ENCODE peak calls at places on chromosomes 3 and 15, in ten cellular contexts. C is uterus, N is heart left ventricle, S is A549, W is adrenal gland, A is ovary, V is tibial nerve, H is transverse colon, L is stomach, T is gastrocnemius medialis. G is an unnamed sample.

GRCh38 chr3:94249491-94250079 is 186.7 kb downstream of the NSUN3 start:
- DNase-seq in C (peak; percentile 31), N (peak; percentile 28), S (peak; percentile 63), W (peak; percentile 67), A (peak; percentile 24), V (peak; percentile 34), H (peak; percentile 74), L (peak; percentile 75), T (no peak), G (no peak)

GRCh38 chr15:63476229-63476632 is 28.2 kb upstream of the USP3 start:
- DNase-seq in C (no peak), N (no peak), S (peak; percentile 98), W (no peak), A (no peak), V (no peak), H (no peak), L (no peak), T (no peak), G (no peak)

GRCh38 chr15:81760686-81761085 is 285.1 kb downstream of the MEX3B start:
- DNase-seq in C (no peak), N (no peak), S (no peak), W (no peak), A (no peak), V (no peak), H (no peak), L (no peak), T (no peak), G (no peak)

GRCh38 chr15:52527196-52527897 is 1.3 kb downstream of the MYO5A start:
- DNase-seq in C (no peak), N (no peak), S (no peak), W (no peak), A (no peak), V (no peak), H (no peak), L (no peak), T (no peak), G (no peak)

GRCh38 chr3:129344540-129345220 is 66.0 kb downstream of the HMCES start:
- DNase-seq in C (no peak), N (no peak), S (no peak), W (no peak), A (no peak), V (no peak), H (no peak), L (no peak), T (no peak), G (no peak)

GRCh38 chr3:155585384-155585783 is 159.5 kb downstream of the PLCH1 start:
- DNase-seq in C (no peak), N (no peak), S (no peak), W (no peak), A (no peak), V (no peak), H (no peak), L (no peak), T (no peak), G (no peak)

GRCh38 chr15:67192185-67192584 is 62.3 kb downstream of the AAGAB start:
- DNase-seq in C (no peak), N (no peak), S (no peak), W (no peak), A (no peak), V (no peak), H (no peak), L (no peak), T (no peak), G (no peak)

GRCh38 chr15:45254405-45255293 is 2.6 kb downstream of the SLC28A2 start:
- DNase-seq in C (no peak), N (no peak), S (peak; percentile 30), W (no peak), A (no peak), V (no peak), H (no peak), L (no peak), T (no peak), G (no peak)

GRCh38 chr15:65307978-65308377 is 3.5 kb downstream of the RNU5B-1 start:
- DNase-seq in C (no peak), N (no peak), S (no peak), W (no peak), A (no peak), V (no peak), H (no peak), L (no peak), T (no peak), G (no peak)

GRCh38 chr15:45401665-45402161 is 23.4 kb upstream of the GATM start:
- DNase-seq in C (no peak), N (peak; percentile 10), S (no peak), W (no peak), A (no peak), V (no peak), H (peak; percentile 16), L (no peak), T (no peak), G (no peak)

GRCh38 chr3:111956995-111957736 is 21.7 kb upstream of the ABHD10 start:
- DNase-seq in C (no peak), N (no peak), S (no peak), W (no peak), A (no peak), V (no peak), H (no peak), L (no peak), T (no peak), G (no peak)

GRCh38 chr3:149547954-149548728 is 73.6 kb downstream of the TM4SF4 start:
- DNase-seq in C (peak; percentile 73), N (peak; percentile 32), S (peak; percentile 95), W (peak; percentile 78), A (peak; percentile 60), V (no peak), H (peak; percentile 51), L (peak; percentile 58), T (peak; percentile 43), G (no peak)
- H3K4me3 ChIP-seq in C (peak overlapping the region; percentile 12), N (no peak overlapping the region), S (peak overlapping the region; percentile 21), W (no peak overlapping the region), A (no peak overlapping the region), V (no peak overlapping the region), H (no peak overlapping the region), L (no peak overlapping the region), T (no peak overlapping the region), G (no peak overlapping the region)

GRCh38 chr3:16507540-16508241 is 5.8 kb downstream of the RFTN1 start:
- DNase-seq in C (no peak), N (no peak), S (no peak), W (no peak), A (no peak), V (no peak), H (no peak), L (no peak), T (no peak), G (no peak)
- TF ChIP-seq POLR2A in C (no peak), N (no peak), S (no peak), W (no peak), A (no peak), V (no peak), H (no peak), L (no peak), T (no peak), G (no peak)

GRCh38 chr15:25184356-25185155 is 229.8 kb downstream of the SNRPN start:
- DNase-seq in C (no peak), N (no peak), S (no peak), W (no peak), A (no peak), V (no peak), H (no peak), L (no peak), T (peak; percentile 4), G (no peak)
- H3K9me3 ChIP-seq in C (no peaks in the 10 kb centered on the region), N (no peaks in the 10 kb centered on the region), S (no peaks in the 10 kb centered on the region), W (no peaks in the 10 kb centered on the region), A (no peaks in the 10 kb centered on the region), V (peaks cover 100% of the 10 kb centered on the region), H (peaks cover 4% of the 10 kb centered on the region), L (peaks cover 8% of the 10 kb centered on the region), T (no peaks in the 10 kb centered on the region), G (no peaks in the 10 kb centered on the region)

GRCh38 chr3:52056521-52056967 is at the start of gene DUSP7:
- DNase-seq in C (peak; percentile 76), N (peak; percentile 82), S (peak; percentile 48), W (peak; percentile 60), A (peak; percentile 76), V (peak; percentile 58), H (peak; percentile 77), L (peak; percentile 79), T (peak; percentile 67), G (no peak)
- H3K4me3 ChIP-seq in C (peak within 1 kb of the TSS; percentile 67), N (peak within 1 kb of the TSS; percentile 90), S (peak within 1 kb of the TSS; percentile 55), W (peak within 1 kb of the TSS; percentile 37), A (peak within 1 kb of the TSS; percentile 54), V (peak within 1 kb of the TSS; percentile 72), H (peak within 1 kb of the TSS; percentile 80), L (peak within 1 kb of the TSS; percentile 73), T (peak within 1 kb of the TSS; percentile 77), G (peak within 1 kb of the TSS; percentile 84)